ENCODE peak calls at places on chromosomes 1 and 21, in five cellular contexts. S, C, U, V and R are unnamed samples.

GRCh38 chr1:227805606-227806197 is 9.8 kb upstream of the PRSS38 start:
- DNase-seq in C (no peak), S (peak; percentile 92), V (no peak), U (no peak), R (no peak)

GRCh38 chr1:21624577-21625389 is 44.4 kb downstream of the RAP1GAP start:
- DNase-seq in U (no peak), C (no peak), S (no peak), V (no peak), R (no peak)

GRCh38 chr1:168428063-168428731 is 115.6 kb downstream of the XCL2 start:
- DNase-seq in V (no peak), U (no peak), S (peak; percentile 20), C (peak; percentile 31), R (no peak)

GRCh38 chr1:38046884-38047602 is 450 bp upstream of the POU3F1 start:
- DNase-seq in C (peak; percentile 92), S (peak; percentile 85), V (peak; percentile 85), U (peak; percentile 94), R (peak; percentile 90)

GRCh38 chr1:50333595-50333974 is 89.7 kb downstream of the DMRTA2 start:
- DNase-seq in S (peak; percentile 24), V (peak; percentile 71), U (peak; percentile 56), C (peak; percentile 50), R (peak; percentile 79)

GRCh38 chr1:6026095-6026809 is 19.4 kb upstream of the KCNAB2 start:
- DNase-seq in S (peak; percentile 45), C (peak; percentile 81), U (peak; percentile 59), V (peak; percentile 71), R (peak; percentile 86)

GRCh38 chr21:32653326-32653901 is 41.2 kb upstream of the CFAP298 start:
- DNase-seq in C (no peak), V (peak; percentile 49), S (peak; percentile 18), U (no peak), R (no peak)

GRCh38 chr1:84606977-84607376 is 32.7 kb upstream of the CTBS start:
- DNase-seq in C (no peak), V (no peak), U (no peak), S (no peak), R (no peak)

GRCh38 chr1:202596638-202597037 is 113.6 kb downstream of the SYT2 start:
- DNase-seq in S (no peak), C (no peak), V (no peak), U (no peak), R (no peak)